ENCODE peak calls at places on chromosomes 6 and 20, in ten cellular contexts. One of them, this sample, is unnamed.

GRCh38 chr20:57802877-57803717 is 93.3 kb upstream of the PMEPA1 start:
- DNase-seq in tibial artery: no peak
- DNase-seq in stomach: no peak
- DNase-seq in AG10803: no peak
- DNase-seq in OCI-LY7: no peak
- DNase-seq in choroid plexus epithelial cell: peak
- DNase-seq in coronary artery: no peak
- DNase-seq in bronchial epithelial cell: no peak
- DNase-seq in left lung: no peak
- DNase-seq in HepG2: no peak
- DNase-seq in this sample: no peak

GRCh38 chr20:54794110-54794509 is 318.7 kb downstream of the DOK5 start:
- DNase-seq in AG10803: no peak
- DNase-seq in choroid plexus epithelial cell: no peak
- DNase-seq in OCI-LY7: no peak
- DNase-seq in stomach: no peak
- DNase-seq in HepG2: no peak
- DNase-seq in tibial artery: no peak
- DNase-seq in left lung: no peak
- DNase-seq in bronchial epithelial cell: no peak
- DNase-seq in coronary artery: no peak
- DNase-seq in this sample: no peak

GRCh38 chr6:142902636-142903053 is 42.3 kb downstream of the HIVEP2 start:
- DNase-seq in choroid plexus epithelial cell: peak
- DNase-seq in AG10803: peak
- DNase-seq in bronchial epithelial cell: peak
- DNase-seq in HepG2: peak
- DNase-seq in tibial artery: peak
- DNase-seq in OCI-LY7: no peak
- DNase-seq in coronary artery: no peak
- DNase-seq in stomach: peak
- DNase-seq in left lung: peak
- DNase-seq in this sample: peak

GRCh38 chr20:18267815-18268214 is 20.5 kb upstream of the ZNF133 start:
- DNase-seq in AG10803: no peak
- DNase-seq in bronchial epithelial cell: no peak
- DNase-seq in stomach: no peak
- DNase-seq in coronary artery: no peak
- DNase-seq in left lung: no peak
- DNase-seq in HepG2: no peak
- DNase-seq in tibial artery: no peak
- DNase-seq in choroid plexus epithelial cell: no peak
- DNase-seq in OCI-LY7: no peak
- DNase-seq in this sample: no peak

GRCh38 chr20:21510414-21510971 is 3.4 kb downstream of the NKX2-2 start:
- DNase-seq in stomach: no peak
- DNase-seq in HepG2: no peak
- DNase-seq in bronchial epithelial cell: no peak
- DNase-seq in tibial artery: no peak
- DNase-seq in AG10803: peak
- DNase-seq in OCI-LY7: no peak
- DNase-seq in coronary artery: peak
- DNase-seq in left lung: no peak
- DNase-seq in choroid plexus epithelial cell: no peak
- DNase-seq in this sample: no peak

GRCh38 chr20:53763707-53764415 is 170.2 kb upstream of the ZNF217 start:
- DNase-seq in HepG2: peak
- DNase-seq in tibial artery: no peak
- DNase-seq in OCI-LY7: no peak
- DNase-seq in stomach: peak
- DNase-seq in AG10803: peak
- DNase-seq in bronchial epithelial cell: peak
- DNase-seq in choroid plexus epithelial cell: peak
- DNase-seq in coronary artery: no peak
- DNase-seq in left lung: no peak
- DNase-seq in this sample: no peak

GRCh38 chr20:53517146-53517545 is 76.5 kb downstream of the ZNF217 start:
- DNase-seq in HepG2: peak
- DNase-seq in tibial artery: no peak
- DNase-seq in stomach: no peak
- DNase-seq in AG10803: no peak
- DNase-seq in bronchial epithelial cell: no peak
- DNase-seq in choroid plexus epithelial cell: peak
- DNase-seq in left lung: no peak
- DNase-seq in OCI-LY7: no peak
- DNase-seq in coronary artery: no peak
- DNase-seq in this sample: no peak

GRCh38 chr6:99151634-99152344 is 197.7 kb downstream of the FAXC start:
- DNase-seq in stomach: peak
- DNase-seq in HepG2: peak
- DNase-seq in OCI-LY7: peak
- DNase-seq in left lung: no peak
- DNase-seq in AG10803: peak
- DNase-seq in choroid plexus epithelial cell: peak
- DNase-seq in bronchial epithelial cell: peak
- DNase-seq in tibial artery: no peak
- DNase-seq in coronary artery: no peak
- DNase-seq in this sample: peak

GRCh38 chr6:153087436-153087835 is 43.6 kb downstream of the RGS17 start:
- DNase-seq in choroid plexus epithelial cell: no peak
- DNase-seq in OCI-LY7: no peak
- DNase-seq in coronary artery: no peak
- DNase-seq in AG10803: no peak
- DNase-seq in bronchial epithelial cell: no peak
- DNase-seq in stomach: no peak
- DNase-seq in tibial artery: no peak
- DNase-seq in left lung: no peak
- DNase-seq in HepG2: no peak
- DNase-seq in this sample: no peak

GRCh38 chr6:33297956-33298772 is 578 bp downstream of the RGL2 start:
- DNase-seq in stomach: peak
- DNase-seq in choroid plexus epithelial cell: peak
- DNase-seq in left lung: peak
- DNase-seq in coronary artery: peak
- DNase-seq in OCI-LY7: peak
- DNase-seq in bronchial epithelial cell: peak
- DNase-seq in tibial artery: peak
- DNase-seq in HepG2: peak
- DNase-seq in AG10803: peak
- DNase-seq in this sample: peak

GRCh38 chr6:154995241-154996162 is at the start of gene TIAM2:
- DNase-seq in bronchial epithelial cell: no peak
- DNase-seq in OCI-LY7: no peak
- DNase-seq in left lung: no peak
- DNase-seq in HepG2: no peak
- DNase-seq in tibial artery: no peak
- DNase-seq in choroid plexus epithelial cell: no peak
- DNase-seq in AG10803: peak
- DNase-seq in stomach: no peak
- DNase-seq in coronary artery: no peak
- DNase-seq in this sample: no peak
- H3K4me3 ChIP-seq in bronchial epithelial cell: peak
- H3K4me3 ChIP-seq in OCI-LY7: peak
- H3K4me3 ChIP-seq in left lung: peak
- H3K4me3 ChIP-seq in HepG2: peak
- H3K4me3 ChIP-seq in tibial artery: peak
- H3K4me3 ChIP-seq in choroid plexus epithelial cell: peak
- H3K4me3 ChIP-seq in AG10803: peak
- H3K4me3 ChIP-seq in stomach: peak
- H3K4me3 ChIP-seq in coronary artery: peak
- H3K4me3 ChIP-seq in this sample: peak

GRCh38 chr6:44808148-44808547 is 420.6 kb downstream of the CDC5L start:
- DNase-seq in bronchial epithelial cell: no peak
- DNase-seq in OCI-LY7: no peak
- DNase-seq in stomach: no peak
- DNase-seq in HepG2: no peak
- DNase-seq in AG10803: no peak
- DNase-seq in choroid plexus epithelial cell: no peak
- DNase-seq in left lung: no peak
- DNase-seq in coronary artery: no peak
- DNase-seq in tibial artery: no peak
- DNase-seq in this sample: no peak

GRCh38 chr6:44805239-44805849 is 417.8 kb downstream of the CDC5L start:
- DNase-seq in stomach: no peak
- DNase-seq in AG10803: peak
- DNase-seq in choroid plexus epithelial cell: no peak
- DNase-seq in OCI-LY7: no peak
- DNase-seq in coronary artery: no peak
- DNase-seq in HepG2: no peak
- DNase-seq in bronchial epithelial cell: no peak
- DNase-seq in tibial artery: no peak
- DNase-seq in left lung: no peak
- DNase-seq in this sample: no peak

GRCh38 chr6:44804546-44804945 is 417.0 kb downstream of the CDC5L start:
- DNase-seq in tibial artery: no peak
- DNase-seq in bronchial epithelial cell: no peak
- DNase-seq in stomach: no peak
- DNase-seq in AG10803: no peak
- DNase-seq in HepG2: peak
- DNase-seq in OCI-LY7: no peak
- DNase-seq in choroid plexus epithelial cell: no peak
- DNase-seq in left lung: no peak
- DNase-seq in coronary artery: no peak
- DNase-seq in this sample: no peak

GRCh38 chr6:44809256-44809655 is 421.8 kb downstream of the CDC5L start:
- DNase-seq in stomach: no peak
- DNase-seq in coronary artery: no peak
- DNase-seq in left lung: no peak
- DNase-seq in AG10803: no peak
- DNase-seq in tibial artery: no peak
- DNase-seq in OCI-LY7: no peak
- DNase-seq in HepG2: no peak
- DNase-seq in choroid plexus epithelial cell: no peak
- DNase-seq in bronchial epithelial cell: no peak
- DNase-seq in this sample: no peak

GRCh38 chr6:44806656-44807055 is 419.1 kb downstream of the CDC5L start:
- DNase-seq in OCI-LY7: no peak
- DNase-seq in coronary artery: no peak
- DNase-seq in HepG2: no peak
- DNase-seq in bronchial epithelial cell: no peak
- DNase-seq in stomach: no peak
- DNase-seq in tibial artery: no peak
- DNase-seq in left lung: no peak
- DNase-seq in AG10803: no peak
- DNase-seq in choroid plexus epithelial cell: no peak
- DNase-seq in this sample: no peak
- TF ChIP-seq CTCF in OCI-LY7: no peak
- TF ChIP-seq CTCF in coronary artery: no peak
- TF ChIP-seq CTCF in HepG2: no peak
- TF ChIP-seq CTCF in bronchial epithelial cell: no peak
- TF ChIP-seq CTCF in stomach: no peak
- TF ChIP-seq CTCF in tibial artery: no peak
- TF ChIP-seq CTCF in left lung: no peak
- TF ChIP-seq CTCF in AG10803: no peak
- TF ChIP-seq CTCF in choroid plexus epithelial cell: no peak
- TF ChIP-seq CTCF in this sample: no peak

DNA sequence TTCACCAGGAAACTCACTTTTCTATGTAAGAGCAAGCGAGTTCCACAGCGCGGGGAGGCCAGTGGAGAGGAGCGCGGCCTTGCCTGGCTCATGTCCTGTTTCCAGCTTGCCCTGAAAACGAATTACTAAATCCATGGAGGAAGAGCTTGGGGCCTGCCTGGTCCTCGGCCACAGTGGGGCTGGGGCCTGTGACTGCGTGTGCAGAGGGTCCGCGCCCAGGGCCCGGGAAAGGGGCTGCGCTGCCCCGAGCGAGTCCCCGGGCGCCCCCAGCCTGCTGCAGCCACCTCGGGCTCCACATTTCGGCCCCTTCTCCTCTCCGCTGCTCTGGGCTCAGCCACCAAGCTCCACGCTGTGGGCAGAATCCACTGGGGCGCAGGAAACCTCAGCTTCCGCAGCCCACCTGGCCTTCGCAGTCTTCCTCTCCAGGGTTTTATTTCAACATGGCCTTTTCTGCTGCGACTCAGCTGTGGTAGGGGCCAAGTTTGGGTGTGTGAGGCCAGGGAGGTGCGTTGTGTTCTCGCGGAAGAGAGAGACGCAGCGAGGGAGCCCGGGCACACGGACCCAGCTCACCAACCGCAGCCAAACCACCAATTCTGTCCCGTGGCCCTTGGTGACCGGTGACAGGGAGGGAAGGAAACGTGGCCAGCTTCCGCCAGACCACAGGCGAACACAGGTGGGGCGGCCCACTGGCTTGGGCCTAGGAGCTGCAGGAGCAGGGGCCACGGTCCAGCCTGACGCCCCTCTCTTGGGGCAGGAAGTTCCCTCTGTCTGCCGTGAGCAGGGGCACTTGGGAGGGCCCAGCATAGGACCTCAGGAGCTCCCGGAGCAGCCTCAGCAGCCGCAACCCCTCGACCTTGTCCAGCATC is 211.4 kb downstream of the ERMARD start:
- DNase-seq in choroid plexus epithelial cell: no peak
- DNase-seq in stomach: peak
- DNase-seq in coronary artery: peak
- DNase-seq in AG10803: no peak
- DNase-seq in bronchial epithelial cell: no peak
- DNase-seq in OCI-LY7: no peak
- DNase-seq in left lung: no peak
- DNase-seq in HepG2: no peak
- DNase-seq in tibial artery: peak
- DNase-seq in this sample: no peak
- H3K4me3 ChIP-seq in choroid plexus epithelial cell: no peak
- H3K4me3 ChIP-seq in stomach: no peak
- H3K4me3 ChIP-seq in coronary artery: no peak
- H3K4me3 ChIP-seq in AG10803: no peak
- H3K4me3 ChIP-seq in bronchial epithelial cell: no peak
- H3K4me3 ChIP-seq in OCI-LY7: no peak
- H3K4me3 ChIP-seq in left lung: peak
- H3K4me3 ChIP-seq in HepG2: no peak
- H3K4me3 ChIP-seq in tibial artery: no peak
- H3K4me3 ChIP-seq in this sample: no peak

GRCh38 chr6:1263039-1263849 is 48.7 kb upstream of the FOXQ1 start:
- DNase-seq in left lung: no peak
- DNase-seq in choroid plexus epithelial cell: peak
- DNase-seq in stomach: no peak
- DNase-seq in OCI-LY7: no peak
- DNase-seq in tibial artery: no peak
- DNase-seq in AG10803: peak
- DNase-seq in coronary artery: no peak
- DNase-seq in HepG2: peak
- DNase-seq in bronchial epithelial cell: no peak
- DNase-seq in this sample: no peak
- TF ChIP-seq CTCF in left lung: no peak
- TF ChIP-seq CTCF in choroid plexus epithelial cell: no peak
- TF ChIP-seq CTCF in stomach: no peak
- TF ChIP-seq CTCF in OCI-LY7: no peak
- TF ChIP-seq CTCF in tibial artery: no peak
- TF ChIP-seq CTCF in AG10803: no peak
- TF ChIP-seq CTCF in coronary artery: no peak
- TF ChIP-seq CTCF in HepG2: peak
- TF ChIP-seq CTCF in bronchial epithelial cell: no peak
- TF ChIP-seq CTCF in this sample: no peak

GRCh38 chr6:113120214-113120576 is 737.0 kb upstream of the MARCKS start:
- DNase-seq in bronchial epithelial cell: peak
- DNase-seq in coronary artery: no peak
- DNase-seq in AG10803: peak
- DNase-seq in tibial artery: no peak
- DNase-seq in HepG2: no peak
- DNase-seq in stomach: no peak
- DNase-seq in left lung: no peak
- DNase-seq in choroid plexus epithelial cell: peak
- DNase-seq in OCI-LY7: no peak
- DNase-seq in this sample: peak
- H3K4me3 ChIP-seq in bronchial epithelial cell: no peak
- H3K4me3 ChIP-seq in coronary artery: no peak
- H3K4me3 ChIP-seq in AG10803: no peak
- H3K4me3 ChIP-seq in tibial artery: no peak
- H3K4me3 ChIP-seq in HepG2: no peak
- H3K4me3 ChIP-seq in stomach: no peak
- H3K4me3 ChIP-seq in left lung: no peak
- H3K4me3 ChIP-seq in choroid plexus epithelial cell: no peak
- H3K4me3 ChIP-seq in OCI-LY7: no peak
- H3K4me3 ChIP-seq in this sample: no peak

This sample was measured in epithelial cell of esophagus.